ENCODE peak calls at places on chromosomes 1 and 21, in eight cellular contexts. T, D, Z, Q, Y, V, U and X are unnamed samples.

GRCh38 chr1:59556802-59557548 is 257.8 kb upstream of the HOOK1 start:
- DNase-seq in T (no peak), D (no peak), Z (no peak), Q (no peak), Y (no peak), V (no peak), U (no peak), X (no peak)

GRCh38 chr1:19338323-19338762 is 26.2 kb downstream of the SLC66A1 start:
- DNase-seq in T (no peak), D (no peak), Z (no peak), Q (no peak), Y (no peak), V (no peak), U (no peak), X (no peak)

GRCh38 chr21:46399686-46400085 is 59.0 kb upstream of the DIP2A start:
- DNase-seq in T (no peak), D (no peak), Z (no peak), Q (no peak), Y (no peak), V (no peak), U (no peak), X (no peak)

GRCh38 chr1:12206238-12206637 is 23.6 kb upstream of the VPS13D start:
- DNase-seq in T (no peak), D (no peak), Z (no peak), Q (no peak), Y (no peak), V (no peak), U (no peak), X (no peak)

GRCh38 chr1:40720493-40720892 is 29.0 kb downstream of the NFYC start:
- DNase-seq in T (no peak), D (no peak), Z (no peak), Q (no peak), Y (no peak), V (no peak), U (no peak), X (no peak)

GRCh38 chr1:53467391-53467790 is 8.2 kb downstream of the DMRTB1 start:
- DNase-seq in T (no peak), D (no peak), Z (no peak), Q (no peak), Y (no peak), V (no peak), U (no peak), X (no peak)

GRCh38 chr1:17540255-17541001 is 930 bp downstream of the ARHGEF10L start:
- DNase-seq in T (no peak), D (no peak), Z (peak), Q (peak), Y (no peak), V (no peak), U (no peak), X (no peak)

GRCh38 chr1:112849425-112849966 is 106.5 kb downstream of the SLC16A1 start:
- DNase-seq in T (no peak), D (peak), Z (no peak), Q (peak), Y (no peak), V (no peak), U (no peak), X (no peak)

GRCh38 chr1:110921953-110922352 is 41.8 kb downstream of the LRIF1 start:
- DNase-seq in T (no peak), D (no peak), Z (no peak), Q (no peak), Y (no peak), V (no peak), U (no peak), X (no peak)

GRCh38 chr1:165773324-165773965 is 4.8 kb upstream of the TMCO1 start:
- DNase-seq in T (no peak), D (no peak), Z (no peak), Q (peak), Y (no peak), V (no peak), U (no peak), X (no peak)

GRCh38 chr1:198750081-198750480 is 111.2 kb downstream of the PTPRC start:
- DNase-seq in T (no peak), D (no peak), Z (no peak), Q (no peak), Y (no peak), V (no peak), U (no peak), X (no peak)

GRCh38 chr1:233081686-233082085 is 131.3 kb downstream of the NTPCR start:
- DNase-seq in T (no peak), D (no peak), Z (no peak), Q (no peak), Y (no peak), V (no peak), U (no peak), X (no peak)

GRCh38 chr1:30381266-30381665 is 342.1 kb downstream of the MATN1 start:
- DNase-seq in T (no peak), D (no peak), Z (no peak), Q (no peak), Y (no peak), V (no peak), U (no peak), X (no peak)

GRCh38 chr1:30847358-30847972 is 61.1 kb downstream of the SDC3 start:
- DNase-seq in T (no peak), D (peak), Z (peak), Q (no peak), Y (no peak), V (no peak), U (no peak), X (peak)

GRCh38 chr1:156241311-156241811 is 623 bp upstream of the BGLAP start:
- DNase-seq in T (no peak), D (no peak), Z (no peak), Q (peak), Y (no peak), V (no peak), U (no peak), X (no peak)

GRCh38 chr21:42537106-42537742 is 23.6 kb downstream of the SLC37A1 start:
- DNase-seq in T (no peak), D (no peak), Z (no peak), Q (peak), Y (peak), V (no peak), U (no peak), X (no peak)

GRCh38 chr1:28127617-28128257 is 39.3 kb upstream of the EYA3 start:
- DNase-seq in T (no peak), D (no peak), Z (no peak), Q (no peak), Y (peak), V (peak), U (no peak), X (no peak)

GRCh38 chr21:38037416-38037815 is 121.2 kb upstream of the KCNJ6 start:
- DNase-seq in T (no peak), D (no peak), Z (no peak), Q (no peak), Y (no peak), V (no peak), U (no peak), X (peak)

GRCh38 chr21:42466700-42467612 is 29.1 kb downstream of the RSPH1 start:
- DNase-seq in T (no peak), D (no peak), Z (no peak), Q (peak), Y (peak), V (peak), U (no peak), X (no peak)